ENCODE peak calls at places on chromosome 20, in six cellular contexts. P, G, Z, T, W and N are unnamed samples.

GRCh38 chr20:31712112-31712553 is 10.5 kb downstream of the BCL2L1 start:
- DNase-seq in G (no peak), Z (no peak), W (no peak), P (no peak), T (no peak), N (no peak)

GRCh38 chr20:52896348-52896747 is 75.8 kb upstream of the TSHZ2 start:
- DNase-seq in W (no peak), G (no peak), T (no peak), P (no peak), Z (no peak), N (no peak)

GRCh38 chr20:33474097-33474846 is 15.6 kb upstream of the CBFA2T2 start:
- DNase-seq in Z (no peak), W (no peak), T (no peak), P (no peak), G (no peak), N (no peak)

GRCh38 chr20:36744764-36745191 is 1.1 kb downstream of the NDRG3 start:
- DNase-seq in P (no peak), G (peak), T (no peak), W (no peak), Z (no peak), N (no peak)

GRCh38 chr20:3262566-3262965 is 23.6 kb upstream of the SLC4A11 start:
- DNase-seq in T (no peak), G (peak), W (no peak), Z (no peak), P (no peak), N (no peak)

GRCh38 chr20:23412026-23412425 is 9.3 kb downstream of the NAPB start:
- DNase-seq in P (no peak), T (no peak), W (no peak), G (no peak), Z (no peak), N (peak)

GRCh38 chr20:10673176-10673830 is 496 bp downstream of the JAG1 start:
- DNase-seq in G (no peak), T (no peak), W (no peak), Z (no peak), P (no peak), N (no peak)

GRCh38 chr20:50012282-50013263 is 29.8 kb downstream of the SNAI1 start:
- DNase-seq in G (no peak), W (no peak), Z (no peak), P (no peak), T (no peak), N (peak)

GRCh38 chr20:63103402-63104311 is 96.9 kb upstream of the BHLHE23 start:
- DNase-seq in W (peak), G (no peak), P (no peak), T (no peak), Z (no peak), N (no peak)

GRCh38 chr20:50652702-50653294 is 38.5 kb downstream of the RIPOR3 start:
- DNase-seq in W (no peak), G (no peak), Z (no peak), P (no peak), T (no peak), N (no peak)

GRCh38 chr20:37579091-37579490 is 51.4 kb upstream of the BLCAP start:
- DNase-seq in W (no peak), P (no peak), G (no peak), T (no peak), Z (no peak), N (no peak)

GRCh38 chr20:22414354-22414753 is 170.0 kb downstream of the FOXA2 start:
- DNase-seq in Z (no peak), W (no peak), G (peak), T (no peak), P (no peak), N (peak)

GRCh38 chr20:46406986-46407670 is 713 bp upstream of the ELMO2 start:
- DNase-seq in W (peak), T (peak), G (peak), Z (peak), P (no peak), N (no peak)

GRCh38 chr20:51609251-51609650 is 66.7 kb upstream of the NFATC2 start:
- DNase-seq in W (no peak), P (no peak), T (no peak), Z (no peak), G (no peak), N (no peak)

GRCh38 chr20:18984238-18985200 is 170.9 kb downstream of the SCP2D1 start:
- DNase-seq in W (no peak), G (no peak), T (no peak), P (no peak), Z (no peak), N (no peak)

GRCh38 chr20:61771805-61772350 is 293.8 kb downstream of the TAF4 start:
- DNase-seq in Z (no peak), W (no peak), P (no peak), T (no peak), G (no peak), N (no peak)

GRCh38 chr20:23776067-23776771 is 25.5 kb upstream of the CST1 start:
- DNase-seq in P (no peak), W (no peak), Z (no peak), G (no peak), T (no peak), N (no peak)

GRCh38 chr20:32830437-32830836 is 10.7 kb downstream of the MAPRE1 start:
- DNase-seq in Z (no peak), W (no peak), G (no peak), T (no peak), P (no peak), N (no peak)